ENCODE peak calls at places on chromosomes 16 and 17, in five cellular contexts. One of them, this sample, is unnamed.

GRCh38 chr17:27609606-27610303 is 21.2 kb upstream of the LGALS9 start:
- DNase-seq in activated B cell treated with CpG ODN at 0.5 μM for 24 hours: no peak
- DNase-seq in mammary epithelial cell: peak; percentile 42
- DNase-seq in left cardiac atrium: no peak
- DNase-seq in K562: peak; percentile 31
- DNase-seq in this sample: no peak

GRCh38 chr17:19345486-19346350 is 16.8 kb downstream of the B9D1 start:
- DNase-seq in K562: no peak
- DNase-seq in activated B cell treated with CpG ODN at 0.5 μM for 24 hours: no peak
- DNase-seq in mammary epithelial cell: no peak
- DNase-seq in left cardiac atrium: no peak
- DNase-seq in this sample: no peak

GRCh38 chr16:3038256-3038655 is 1.5 kb upstream of the BICDL2 start:
- DNase-seq in K562: no peak
- DNase-seq in mammary epithelial cell: peak; percentile 79
- DNase-seq in left cardiac atrium: no peak
- DNase-seq in activated B cell treated with CpG ODN at 0.5 μM for 24 hours: no peak
- DNase-seq in this sample: no peak

GRCh38 chr16:30697264-30698138 is 1.5 kb upstream of the SRCAP start:
- DNase-seq in activated B cell treated with CpG ODN at 0.5 μM for 24 hours: no peak
- DNase-seq in left cardiac atrium: no peak
- DNase-seq in K562: peak; percentile 86
- DNase-seq in mammary epithelial cell: no peak
- DNase-seq in this sample: no peak

GRCh38 chr16:17171250-17172143 is 299.3 kb downstream of the XYLT1 start:
- DNase-seq in mammary epithelial cell: no peak
- DNase-seq in K562: no peak
- DNase-seq in left cardiac atrium: no peak
- DNase-seq in activated B cell treated with CpG ODN at 0.5 μM for 24 hours: no peak
- DNase-seq in this sample: no peak

GRCh38 chr16:87461466-87461975 is 31.3 kb downstream of the ZCCHC14 start:
- DNase-seq in K562: peak; percentile 96
- DNase-seq in left cardiac atrium: peak; percentile 81
- DNase-seq in activated B cell treated with CpG ODN at 0.5 μM for 24 hours: no peak
- DNase-seq in mammary epithelial cell: peak; percentile 93
- DNase-seq in this sample: no peak

GRCh38 chr17:32266389-32267269 is 997 bp downstream of the RHBDL3 start:
- DNase-seq in mammary epithelial cell: no peak
- DNase-seq in activated B cell treated with CpG ODN at 0.5 μM for 24 hours: peak; percentile 32
- DNase-seq in left cardiac atrium: peak; percentile 27
- DNase-seq in K562: peak; percentile 57
- DNase-seq in this sample: peak; percentile 39

GRCh38 chr17:46822388-46822921 is 4.0 kb upstream of the WNT3 start:
- DNase-seq in left cardiac atrium: no peak
- DNase-seq in activated B cell treated with CpG ODN at 0.5 μM for 24 hours: peak; percentile 49
- DNase-seq in mammary epithelial cell: no peak
- DNase-seq in K562: peak; percentile 75
- DNase-seq in this sample: peak; percentile 44

GRCh38 chr16:5928476-5929055 is 831.0 kb upstream of the EEF2KMT start:
- DNase-seq in activated B cell treated with CpG ODN at 0.5 μM for 24 hours: no peak
- DNase-seq in left cardiac atrium: no peak
- DNase-seq in K562: no peak
- DNase-seq in mammary epithelial cell: no peak
- DNase-seq in this sample: no peak

GRCh38 chr16:73361061-73361460 is 313.1 kb upstream of the ZFHX3 start:
- DNase-seq in mammary epithelial cell: no peak
- DNase-seq in left cardiac atrium: no peak
- DNase-seq in K562: no peak
- DNase-seq in activated B cell treated with CpG ODN at 0.5 μM for 24 hours: no peak
- DNase-seq in this sample: no peak

GRCh38 chr16:19415461-19415860 is 2.2 kb upstream of the TMC5 start:
- DNase-seq in mammary epithelial cell: no peak
- DNase-seq in activated B cell treated with CpG ODN at 0.5 μM for 24 hours: no peak
- DNase-seq in left cardiac atrium: no peak
- DNase-seq in K562: no peak
- DNase-seq in this sample: no peak

GRCh38 chr17:39306509-39307212 is 80.9 kb upstream of the STAC2 start:
- DNase-seq in activated B cell treated with CpG ODN at 0.5 μM for 24 hours: no peak
- DNase-seq in left cardiac atrium: no peak
- DNase-seq in K562: no peak
- DNase-seq in mammary epithelial cell: no peak
- DNase-seq in this sample: no peak

GRCh38 chr16:1645914-1646525 is 32.1 kb upstream of the JPT2 start:
- DNase-seq in activated B cell treated with CpG ODN at 0.5 μM for 24 hours: no peak
- DNase-seq in left cardiac atrium: no peak
- DNase-seq in K562: peak; percentile 65
- DNase-seq in mammary epithelial cell: peak; percentile 60
- DNase-seq in this sample: no peak

GRCh38 chr16:27917953-27918352 is 145.6 kb downstream of the GSG1L start:
- DNase-seq in K562: no peak
- DNase-seq in mammary epithelial cell: no peak
- DNase-seq in left cardiac atrium: no peak
- DNase-seq in activated B cell treated with CpG ODN at 0.5 μM for 24 hours: no peak
- DNase-seq in this sample: no peak

GRCh38 chr16:68190745-68191510 is 45.0 kb downstream of the ESRP2 start:
- DNase-seq in K562: no peak
- DNase-seq in left cardiac atrium: no peak
- DNase-seq in mammary epithelial cell: no peak
- DNase-seq in activated B cell treated with CpG ODN at 0.5 μM for 24 hours: no peak
- DNase-seq in this sample: no peak

GRCh38 chr17:47694018-47694817 is at the start of gene TBKBP1:
- DNase-seq in mammary epithelial cell: no peak
- DNase-seq in activated B cell treated with CpG ODN at 0.5 μM for 24 hours: peak; percentile 57
- DNase-seq in K562: peak; percentile 89
- DNase-seq in left cardiac atrium: peak; percentile 63
- DNase-seq in this sample: peak; percentile 56

GRCh38 chr17:75723201-75723930 is 2.1 kb downstream of the ITGB4 start:
- DNase-seq in left cardiac atrium: no peak
- DNase-seq in activated B cell treated with CpG ODN at 0.5 μM for 24 hours: no peak
- DNase-seq in K562: no peak
- DNase-seq in mammary epithelial cell: peak; percentile 69
- DNase-seq in this sample: no peak

GRCh38 chr16:24359490-24359889 is 103.4 kb downstream of the CACNG3 start:
- DNase-seq in activated B cell treated with CpG ODN at 0.5 μM for 24 hours: no peak
- DNase-seq in K562: no peak
- DNase-seq in left cardiac atrium: no peak
- DNase-seq in mammary epithelial cell: no peak
- DNase-seq in this sample: no peak

GRCh38 chr16:20023190-20023589 is 50.5 kb downstream of the GPR139 start:
- DNase-seq in K562: peak; percentile 14
- DNase-seq in mammary epithelial cell: peak; percentile 2
- DNase-seq in activated B cell treated with CpG ODN at 0.5 μM for 24 hours: no peak
- DNase-seq in left cardiac atrium: no peak
- DNase-seq in this sample: no peak

GRCh38 chr17:64736804-64737492 is 74.8 kb upstream of the SMURF2 start:
- DNase-seq in activated B cell treated with CpG ODN at 0.5 μM for 24 hours: no peak
- DNase-seq in left cardiac atrium: peak; percentile 36
- DNase-seq in mammary epithelial cell: peak; percentile 46
- DNase-seq in K562: no peak
- DNase-seq in this sample: peak; percentile 3

GRCh38 chr16:28883221-28883996 is 5.1 kb downstream of the ATP2A1 start:
- DNase-seq in K562: no peak
- DNase-seq in activated B cell treated with CpG ODN at 0.5 μM for 24 hours: no peak
- DNase-seq in mammary epithelial cell: no peak
- DNase-seq in left cardiac atrium: no peak
- DNase-seq in this sample: no peak

GRCh38 chr17:66764559-66764958 is 70.4 kb upstream of the CACNG5 start:
- DNase-seq in left cardiac atrium: no peak
- DNase-seq in mammary epithelial cell: no peak
- DNase-seq in K562: no peak
- DNase-seq in activated B cell treated with CpG ODN at 0.5 μM for 24 hours: no peak
- DNase-seq in this sample: no peak

GRCh38 chr17:7280519-7281073 is 922 bp upstream of the SLC2A4 start:
- DNase-seq in K562: peak; percentile 68
- DNase-seq in left cardiac atrium: peak; percentile 85
- DNase-seq in activated B cell treated with CpG ODN at 0.5 μM for 24 hours: peak; percentile 82
- DNase-seq in mammary epithelial cell: peak; percentile 78
- DNase-seq in this sample: peak; percentile 89

GRCh38 chr16:67571981-67572431 is 9.7 kb downstream of the CTCF start:
- DNase-seq in left cardiac atrium: no peak
- DNase-seq in mammary epithelial cell: no peak
- DNase-seq in K562: no peak
- DNase-seq in activated B cell treated with CpG ODN at 0.5 μM for 24 hours: no peak
- DNase-seq in this sample: no peak

GRCh38 chr17:44400226-44400847 is 10.9 kb upstream of the ITGA2B start:
- DNase-seq in K562: peak; percentile 58
- DNase-seq in activated B cell treated with CpG ODN at 0.5 μM for 24 hours: no peak
- DNase-seq in mammary epithelial cell: no peak
- DNase-seq in left cardiac atrium: no peak
- DNase-seq in this sample: no peak

GRCh38 chr16:21166561-21166961 is 8.1 kb downstream of the LDAF1 start:
- DNase-seq in activated B cell treated with CpG ODN at 0.5 μM for 24 hours: no peak
- DNase-seq in left cardiac atrium: no peak
- DNase-seq in mammary epithelial cell: peak; percentile 8
- DNase-seq in K562: no peak
- DNase-seq in this sample: no peak

GRCh38 chr17:74296548-74296936 is 22.5 kb downstream of the DNAI2 start:
- DNase-seq in left cardiac atrium: peak; percentile 77
- DNase-seq in K562: peak; percentile 82
- DNase-seq in activated B cell treated with CpG ODN at 0.5 μM for 24 hours: no peak
- DNase-seq in mammary epithelial cell: peak; percentile 29
- DNase-seq in this sample: no peak

GRCh38 chr17:76053230-76054111 is 18.8 kb downstream of the SRP68 start:
- DNase-seq in activated B cell treated with CpG ODN at 0.5 μM for 24 hours: no peak
- DNase-seq in mammary epithelial cell: peak; percentile 44
- DNase-seq in left cardiac atrium: no peak
- DNase-seq in K562: no peak
- DNase-seq in this sample: no peak

GRCh38 chr16:28140788-28141618 is 70.8 kb downstream of the XPO6 start:
- DNase-seq in activated B cell treated with CpG ODN at 0.5 μM for 24 hours: no peak
- DNase-seq in left cardiac atrium: no peak
- DNase-seq in mammary epithelial cell: no peak
- DNase-seq in K562: no peak
- DNase-seq in this sample: peak; percentile 65

This sample was measured in memory B cell.